ENCODE peak calls at places on chromosomes 1 and 21, in five cellular contexts. Z is psoas muscle; S is CD8-positive, alpha-beta T cell; V is uterus; O is fibroblast of the aortic adventitia. Y is an unnamed sample.

GRCh38 chr1:29414091-29414490 is 177.8 kb downstream of the PTPRU start:
- DNase-seq in S (no peak), Z (no peak), O (no peak), V (no peak), Y (no peak)

GRCh38 chr1:152191260-152191659 is 32.2 kb upstream of the RPTN start:
- DNase-seq in V (no peak), S (no peak), Z (no peak), O (no peak), Y (no peak)

GRCh38 chr1:26324550-26324949 is 6.8 kb downstream of the CD52 start:
- DNase-seq in V (no peak), O (no peak), Z (no peak), S (no peak), Y (no peak)

GRCh38 chr21:46109251-46110221 is 11.6 kb downstream of the COL6A2 start:
- DNase-seq in V (no peak), S (no peak), O (no peak), Z (no peak), Y (no peak)

GRCh38 chr1:160548183-160548582 is 25.1 kb upstream of the SLAMF6 start:
- DNase-seq in Z (no peak), O (no peak), V (no peak), S (no peak), Y (no peak)

GRCh38 chr1:155261401-155261887 is 716 bp downstream of the SCAMP3 start:
- DNase-seq in O (peak; percentile 17), Z (no peak), S (no peak), V (no peak), Y (no peak)

GRCh38 chr1:167683226-167683625 is 38.6 kb upstream of the MPZL1 start:
- DNase-seq in V (no peak), Z (no peak), S (no peak), O (no peak), Y (no peak)

GRCh38 chr1:201883786-201884185 is 4.9 kb upstream of the SHISA4 start:
- DNase-seq in S (no peak), O (peak; percentile 67), Z (peak; percentile 53), V (no peak), Y (peak; percentile 53)

GRCh38 chr1:145878724-145879123 is 6.9 kb downstream of the ANKRD35 start:
- DNase-seq in V (no peak), S (no peak), O (no peak), Z (no peak), Y (peak; percentile 18)

GRCh38 chr1:112686835-112687234 is 12.4 kb downstream of the MOV10 start:
- DNase-seq in V (no peak), S (no peak), O (no peak), Z (no peak), Y (no peak)

GRCh38 chr1:25580933-25581332 is 35.7 kb upstream of the MAN1C1 start:
- DNase-seq in V (no peak), O (no peak), S (no peak), Z (no peak), Y (no peak)

GRCh38 chr1:109929170-109929569 is 18.5 kb downstream of the CSF1 start:
- DNase-seq in V (no peak), O (no peak), Z (no peak), S (no peak), Y (no peak)

GRCh38 chr1:44808938-44809917 is 905 bp downstream of the BTBD19 start:
- DNase-seq in O (peak; percentile 70), S (peak; percentile 74), V (peak; percentile 69), Z (peak; percentile 68), Y (peak; percentile 86)

GRCh38 chr1:30229557-30229956 is 493.8 kb downstream of the MATN1 start:
- DNase-seq in Z (no peak), V (no peak), O (no peak), S (no peak), Y (no peak)

GRCh38 chr1:58939666-58940370 is 156.0 kb upstream of the JUN start:
- DNase-seq in O (no peak), V (no peak), S (no peak), Z (no peak), Y (no peak)
- TF ChIP-seq CTCF in O (no peak), V (no peak), S (no peak), Z (no peak), Y (no peak)

GRCh38 chr1:48048980-48049379 is 51.8 kb upstream of the TRABD2B start:
- DNase-seq in O (no peak), Z (no peak), V (no peak), S (no peak), Y (no peak)
- H3K4me3 ChIP-seq in O (no peak overlapping the region), Z (no peak overlapping the region), V (no peak overlapping the region), S (no peak overlapping the region), Y (no peak overlapping the region)

GRCh38 chr1:55814967-55815366 is 599.8 kb upstream of the USP24 start:
- DNase-seq in S (no peak), V (no peak), O (no peak), Z (no peak), Y (no peak)

GRCh38 chr1:55817027-55817426 is 601.9 kb upstream of the USP24 start:
- DNase-seq in V (no peak), Z (no peak), S (no peak), O (no peak), Y (no peak)

GRCh38 chr1:55816456-55816794 is 601.3 kb upstream of the USP24 start:
- DNase-seq in Z (no peak), V (no peak), S (no peak), O (no peak), Y (peak; percentile 89)

GRCh38 chr1:55813619-55814018 is 598.5 kb upstream of the USP24 start:
- DNase-seq in S (no peak), O (peak; percentile 96), Z (peak; percentile 63), V (peak; percentile 84), Y (peak; percentile 95)

DNA sequence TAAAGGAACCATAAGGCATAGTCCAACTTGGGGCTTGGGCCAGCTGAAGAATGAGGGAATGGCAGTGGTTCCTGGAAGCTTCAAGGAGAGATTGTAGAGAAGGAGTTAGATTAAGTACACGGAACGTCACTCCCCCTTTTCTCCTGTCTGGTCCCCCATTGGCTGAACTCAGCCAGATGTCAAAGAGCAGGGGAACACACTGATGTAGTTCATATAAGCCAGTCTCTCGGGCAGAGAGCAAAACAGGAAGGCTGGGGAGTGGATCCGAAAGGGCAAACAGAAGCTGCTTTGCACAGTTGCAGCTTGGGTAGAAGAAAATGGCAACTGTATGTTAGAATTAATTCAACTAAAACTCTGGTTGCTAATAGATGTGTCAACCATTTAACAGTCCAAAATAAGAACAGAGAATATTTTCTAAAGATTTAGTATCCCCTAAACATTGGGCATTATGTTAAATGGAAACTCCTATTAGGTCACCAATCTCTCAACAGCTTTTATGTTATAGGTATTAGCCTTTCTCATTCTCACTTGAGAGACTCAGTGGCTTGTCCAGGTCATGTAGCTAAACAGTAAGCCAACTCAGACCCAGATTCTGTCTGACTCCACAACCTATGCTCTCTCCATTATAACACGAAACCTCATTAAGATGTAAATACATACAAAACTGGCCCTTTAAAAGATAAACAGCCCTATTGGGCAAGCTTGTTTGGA is 600.7 kb upstream of the USP24 start:
- DNase-seq in Z (no peak), S (no peak), V (no peak), O (no peak), Y (no peak)
- TF ChIP-seq CTCF in Z (no peak), S (no peak), V (no peak), O (no peak), Y (no peak)

DNA sequence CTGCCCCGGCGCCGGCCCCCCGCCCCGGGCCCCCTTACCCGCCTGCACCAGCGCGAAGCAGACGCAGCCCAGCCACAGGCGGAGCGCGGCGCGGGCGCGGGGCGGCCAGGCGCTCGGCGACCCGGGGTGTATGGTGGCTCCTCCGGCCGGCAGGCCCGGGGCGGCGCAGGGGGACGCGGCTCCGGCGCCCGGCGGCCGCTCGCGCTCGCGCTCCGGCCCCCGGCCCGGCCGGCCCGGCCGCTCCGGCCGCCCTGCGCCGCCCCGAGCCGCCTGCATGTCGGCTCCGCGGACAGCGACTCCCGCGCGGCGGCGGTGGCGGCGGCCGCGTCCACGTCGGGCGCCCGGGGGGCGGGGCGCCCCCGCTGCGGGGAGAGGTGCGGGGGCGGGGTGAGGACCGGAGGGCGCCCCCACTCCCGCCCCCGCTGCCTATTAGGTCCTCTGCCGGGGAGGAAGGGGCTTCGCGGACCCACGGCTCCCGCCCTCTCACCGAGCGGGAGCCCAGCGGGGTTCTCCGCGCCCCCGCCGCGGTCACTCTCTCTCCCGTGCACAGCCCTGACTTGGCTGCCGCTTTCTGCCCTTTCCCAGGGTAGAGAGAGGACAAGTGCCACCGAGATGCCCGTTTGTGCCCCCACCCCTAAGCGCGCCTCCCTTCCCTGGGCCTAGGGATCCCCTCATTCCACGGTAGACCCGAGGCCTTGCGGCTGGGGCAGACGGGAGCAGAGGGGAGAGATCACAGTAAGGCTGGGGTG is at the start of gene FNDC5:
- DNase-seq in V (peak; percentile 35), O (no peak), Z (no peak), S (no peak), Y (peak; percentile 10)
- H3K4me3 ChIP-seq in V (peak within 1 kb of the TSS; percentile 42), O (peak within 1 kb of the TSS; percentile 54), Z (peak within 1 kb of the TSS; percentile 63), S (no peak within 1 kb of the TSS), Y (peak within 1 kb of the TSS; percentile 48)

DNA sequence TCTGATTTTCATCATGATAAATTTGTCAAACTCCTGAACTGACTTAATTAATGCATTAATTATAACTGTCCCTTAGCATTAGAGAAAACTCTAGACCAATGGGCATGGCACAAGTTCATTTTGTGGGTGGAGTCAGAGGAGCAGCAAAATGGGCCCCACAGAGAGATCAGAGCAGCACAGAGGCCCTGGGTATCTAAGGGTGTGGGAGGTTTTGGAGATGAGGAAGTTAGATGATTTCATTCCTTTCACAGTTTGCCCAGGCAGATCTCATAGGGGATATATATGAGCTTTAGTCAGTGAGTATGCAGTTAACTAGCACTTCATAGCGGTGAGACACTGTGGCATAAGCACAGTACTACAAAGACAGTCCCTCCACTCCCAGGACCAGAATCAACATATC is 117.3 kb downstream of the MAB21L3 start:
- DNase-seq in Z (no peak), O (no peak), V (no peak), S (no peak), Y (no peak)
- TF ChIP-seq CTCF in Z (no peak), O (no peak), V (no peak), S (no peak), Y (no peak)

DNA sequence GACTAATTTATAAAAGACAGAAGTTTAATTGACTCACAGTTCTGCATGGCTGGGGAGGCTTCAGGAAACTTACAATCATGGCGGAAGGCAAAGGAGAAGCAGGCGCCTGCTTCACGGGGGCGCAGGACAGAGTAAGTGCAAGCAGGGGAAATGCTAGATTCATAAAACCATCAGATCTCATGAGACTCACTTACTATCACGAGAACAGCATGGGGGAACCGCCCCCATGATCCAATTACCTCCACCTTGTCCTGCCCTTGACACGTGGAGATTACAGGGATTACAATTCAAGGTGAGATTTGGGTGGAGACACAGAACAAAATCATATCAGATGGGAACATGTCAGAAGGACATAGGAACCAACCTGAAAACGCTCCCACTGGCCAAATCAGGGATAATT is 16.8 kb upstream of the ZNF362 start:
- DNase-seq in V (no peak), Z (no peak), S (no peak), O (no peak), Y (no peak)
- H3K4me3 ChIP-seq in V (no peak overlapping the region), Z (no peak overlapping the region), S (no peak overlapping the region), O (no peak overlapping the region), Y (no peak overlapping the region)